ENCODE peak calls at places on chromosomes 13 and 19, in seven cellular contexts. I, J, R, T, C, N and D are unnamed samples. For H3K9me3, the result is how much of the 10 kb centered on the place peaks cover.

GRCh38 chr13:39777527-39778061 is 122.1 kb downstream of the COG6 start:
- DNase-seq in R (no peak), I (no peak), C (no peak), T (peak), N (no peak), J (no peak), D (no peak)

GRCh38 chr13:97359181-97360057 is 74.5 kb upstream of the RAP2A start:
- DNase-seq in I (peak), R (no peak), T (peak), C (peak), J (no peak), N (peak), D (peak)

GRCh38 chr19:5892772-5893275 is 10.8 kb downstream of the NDUFA11 start:
- DNase-seq in T (no peak), R (no peak), I (no peak), N (no peak), C (no peak), J (no peak), D (no peak)

GRCh38 chr19:7515471-7516226 is at the start of gene ZNF358:
- DNase-seq in N (peak), T (peak), I (peak), C (peak), R (no peak), J (peak), D (peak)

GRCh38 chr13:50529154-50529882 is 314.2 kb downstream of the DLEU7 start:
- DNase-seq in N (peak), I (peak), C (peak), J (peak), R (no peak), T (peak), D (peak)

GRCh38 chr13:25281193-25281936 is 5.9 kb downstream of the MTMR6 start:
- DNase-seq in R (no peak), N (no peak), T (no peak), I (no peak), J (no peak), C (no peak), D (no peak)

GRCh38 chr13:79404985-79405384 is 1.1 kb downstream of the RBM26 start:
- DNase-seq in N (no peak), T (no peak), I (no peak), R (no peak), J (no peak), C (no peak), D (no peak)

GRCh38 chr19:47726467-47726866 is 13.2 kb downstream of the EHD2 start:
- DNase-seq in C (no peak), T (peak), J (no peak), N (peak), R (no peak), I (no peak), D (no peak)

GRCh38 chr13:113611996-113612395 is 27.4 kb downstream of the TFDP1 start:
- DNase-seq in J (no peak), C (no peak), R (no peak), T (no peak), N (no peak), I (no peak), D (no peak)

GRCh38 chr13:113608246-113608635 is 23.7 kb downstream of the TFDP1 start:
- DNase-seq in C (no peak), R (no peak), I (no peak), J (no peak), N (no peak), T (no peak), D (no peak)

GRCh38 chr13:113609616-113610015 is 25.1 kb downstream of the TFDP1 start:
- DNase-seq in R (no peak), I (no peak), N (no peak), T (no peak), J (no peak), C (no peak), D (no peak)

GRCh38 chr13:113608967-113609533 is 24.5 kb downstream of the TFDP1 start:
- DNase-seq in T (no peak), C (no peak), I (no peak), J (no peak), R (no peak), N (no peak), D (no peak)

DNA sequence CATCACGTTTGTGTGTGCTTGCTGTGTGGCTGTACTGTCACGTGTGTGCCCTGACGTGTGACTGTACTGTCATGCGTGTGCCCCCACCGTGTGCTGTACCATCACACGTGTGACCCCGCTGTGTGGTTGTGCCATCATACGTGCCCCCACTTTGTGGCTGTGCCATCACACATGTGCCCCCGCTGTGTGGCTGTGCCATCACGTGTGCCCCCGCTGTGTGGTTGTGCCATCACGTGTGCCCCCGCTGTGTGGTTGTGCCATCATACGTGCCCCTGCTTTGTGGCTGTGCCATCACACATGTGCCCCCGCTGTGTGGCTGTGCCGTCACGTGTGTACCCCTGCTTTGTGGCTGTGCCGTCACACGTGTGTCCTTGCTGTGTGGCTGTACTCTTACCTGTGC is 25.7 kb downstream of the TFDP1 start:
- DNase-seq in I (no peak), J (no peak), T (no peak), N (no peak), R (no peak), C (no peak), D (no peak)
- H3K27ac ChIP-seq in I (no peak), J (no peak), T (no peak), N (no peak), R (no peak), C (no peak), D (no peak)

GRCh38 chr19:13013649-13014048 is 18.4 kb downstream of the NFIX start:
- DNase-seq in T (no peak), N (no peak), J (no peak), C (peak), R (no peak), I (no peak), D (no peak)

GRCh38 chr19:13014921-13015280 is 19.6 kb downstream of the NFIX start:
- DNase-seq in N (no peak), J (no peak), C (no peak), I (no peak), R (no peak), T (no peak), D (no peak)

GRCh38 chr19:13012690-13013608 is 17.7 kb downstream of the NFIX start:
- DNase-seq in C (peak), T (peak), N (no peak), I (no peak), R (no peak), J (no peak), D (peak)

GRCh38 chr19:13015361-13016231 is 20.3 kb downstream of the NFIX start:
- DNase-seq in N (no peak), I (no peak), J (no peak), R (no peak), C (no peak), T (peak), D (no peak)

DNA sequence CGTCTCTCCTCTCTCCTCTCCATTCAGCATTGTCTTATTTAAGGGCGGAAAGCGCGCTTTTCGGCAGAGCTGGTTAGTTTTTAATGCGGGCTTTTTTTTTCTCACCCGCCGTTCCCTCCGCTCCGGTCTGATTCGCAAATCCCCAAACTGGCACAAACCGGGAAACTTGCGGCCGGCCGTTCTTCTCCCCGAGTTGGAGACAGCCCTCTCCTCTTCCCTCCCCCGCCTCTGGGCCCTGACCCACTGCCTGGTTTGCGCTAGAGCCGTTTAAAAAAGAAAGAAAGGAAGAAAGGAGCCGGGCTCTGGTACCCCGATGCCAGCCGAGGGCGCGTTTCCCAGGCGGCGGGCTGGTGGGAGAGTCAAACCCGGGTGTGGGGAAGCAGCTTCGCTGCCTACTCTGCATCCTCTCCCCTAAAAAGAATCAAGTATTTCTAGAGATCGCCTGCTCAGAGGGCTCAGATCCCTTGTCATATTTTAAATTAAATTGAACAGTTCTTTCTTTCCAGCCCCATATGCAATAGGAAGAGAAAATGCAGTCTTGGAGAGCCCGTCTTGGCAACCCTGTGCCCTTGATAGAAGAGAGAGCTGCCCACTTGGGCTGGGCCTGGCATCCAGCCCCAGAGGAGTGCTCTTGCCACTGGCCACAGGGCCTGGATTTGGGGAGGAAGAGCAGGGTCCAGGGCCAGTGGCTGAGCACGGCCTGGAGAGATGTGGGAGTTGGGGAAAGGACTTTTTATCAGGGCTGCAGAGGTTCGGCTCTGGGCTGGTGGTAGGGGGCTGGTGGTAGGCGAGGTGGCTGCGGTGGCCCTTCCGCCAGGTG is 19.0 kb downstream of the NFIX start:
- DNase-seq in T (no peak), N (no peak), R (no peak), I (no peak), C (peak), J (no peak), D (no peak)
- TF ChIP-seq CTCF in T (no peak), N (no peak), R (no peak), I (no peak), C (no peak), J (no peak), D (no peak)

DNA sequence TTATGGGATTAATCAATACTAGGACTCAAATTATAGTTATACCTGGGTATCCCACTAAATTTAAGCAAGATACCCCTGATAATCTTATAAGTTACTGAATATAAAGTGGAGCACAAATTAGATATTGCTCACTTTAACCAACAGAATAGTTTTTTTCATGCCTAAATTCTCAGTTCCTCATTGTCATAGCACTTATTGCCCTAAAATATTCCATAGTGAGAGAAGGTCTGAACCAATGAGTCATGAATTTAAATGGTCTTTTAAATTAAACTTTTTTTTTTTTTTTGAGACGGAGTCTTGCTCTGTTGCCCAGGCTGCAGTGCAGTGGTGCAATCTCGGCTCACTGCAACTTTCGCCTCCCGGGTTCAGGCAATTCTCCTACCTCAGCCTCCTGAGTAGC is 42.4 kb downstream of the ZNF136 start:
- DNase-seq in R (no peak), J (no peak), C (no peak), N (no peak), T (no peak), I (no peak), D (no peak)
- H3K9me3 ChIP-seq in R (under half), J (under half), C (under half), N (under half), T (under half), I (under half), D (under half)

GRCh38 chr13:75861786-75862185 is 225.7 kb downstream of the LMO7 start:
- DNase-seq in C (no peak), I (no peak), J (no peak), N (no peak), R (no peak), T (peak), D (no peak)
- H3K27ac ChIP-seq in C (no peak), I (no peak), J (no peak), N (no peak), R (no peak), T (no peak), D (no peak)

DNA sequence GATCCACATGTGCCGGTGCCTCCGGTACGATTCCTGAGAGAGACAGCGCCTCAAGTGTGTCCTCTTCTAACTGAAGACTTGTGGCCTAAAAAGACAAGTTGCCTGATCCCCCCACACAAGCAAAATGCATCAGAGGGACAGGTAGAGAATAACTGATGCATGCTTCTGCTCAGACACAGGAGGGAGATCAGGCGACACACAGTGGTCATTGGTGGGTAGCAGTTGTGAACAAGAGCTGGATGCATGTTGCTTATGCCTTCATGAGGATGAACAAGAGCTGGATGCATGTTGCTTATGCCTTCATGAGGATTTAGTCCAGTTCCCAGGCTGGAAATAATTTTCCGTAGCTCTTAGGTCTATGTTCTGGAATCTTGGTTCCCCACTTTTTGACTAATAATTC is 505.6 kb downstream of the MYO16 start:
- DNase-seq in N (no peak), C (no peak), I (no peak), J (no peak), T (no peak), R (no peak), D (no peak)
- TF ChIP-seq CTCF in N (no peak), C (no peak), I (no peak), J (no peak), T (no peak), R (no peak), D (no peak)

GRCh38 chr19:37055330-37055729 is 22.9 kb upstream of the ZNF420 start:
- DNase-seq in J (no peak), R (no peak), C (no peak), I (no peak), N (no peak), T (no peak), D (no peak)
- H3K9me3 ChIP-seq in J (under half), R (under half), C (under half), I (under half), N (half or more), T (under half), D (under half)